ENCODE peak calls at places on chromosomes 7 and 10, in five cellular contexts. F is posterior vena cava, T is amniotic stem cell, P is iris pigment epithelial cell, K is HT-29. U is an unnamed sample.

GRCh38 chr7:34991938-34992840 is 45.1 kb downstream of the DPY19L1 start:
- DNase-seq in P (peak), K (peak), T (no peak), F (no peak), U (no peak)

GRCh38 chr7:95675016-95675415 is 78.7 kb upstream of the PDK4 start:
- DNase-seq in T (no peak), K (no peak), F (no peak), P (no peak), U (no peak)

GRCh38 chr7:113246698-113247097 is 128.3 kb upstream of the SMIM30 start:
- DNase-seq in K (no peak), T (no peak), P (no peak), F (no peak), U (no peak)

GRCh38 chr7:137583199-137583598 is 239.7 kb upstream of the PTN start:
- DNase-seq in K (no peak), T (no peak), F (no peak), P (no peak), U (no peak)

GRCh38 chr10:95266674-95267095 is 24.1 kb downstream of the PDLIM1 start:
- DNase-seq in K (peak), P (peak), T (no peak), F (no peak), U (no peak)

GRCh38 chr10:76428541-76429330 is 997.3 kb downstream of the LRMDA start:
- DNase-seq in T (peak), K (no peak), P (peak), F (no peak), U (peak)

GRCh38 chr10:71740069-71740468 is 20.5 kb upstream of the C10orf105 start:
- DNase-seq in F (peak), K (no peak), P (peak), T (no peak), U (peak)

GRCh38 chr7:142301923-142302550 is 44.2 kb upstream of the PRSS58 start:
- DNase-seq in F (no peak), T (no peak), P (peak), K (peak), U (no peak)

GRCh38 chr10:124646483-124647352 is 97.5 kb downstream of the FAM53B start:
- DNase-seq in P (peak), K (peak), T (no peak), F (peak), U (peak)

GRCh38 chr10:117411440-117412428 is 36.5 kb upstream of the PDZD8 start:
- DNase-seq in T (no peak), K (no peak), P (no peak), F (no peak), U (no peak)

U was measured in stromal cell of bone marrow.